ENCODE peak calls at places on chromosome 17, in nine cellular contexts. I is CD4-positive, CD25-positive, alpha-beta regulatory T cell; J is stimulated activated CD4-positive, alpha-beta T cell treated with anti-CD3 and anti-CD28 coated beads, Interleukin-2, amount 100 ng/mL, for 48 hours; K is NCI-H510A; R is SHP77; T is adipocyte; P is activated T-helper 1 cell treated with anti-CD3 and anti-CD28 coated beads, Interleukin-2, amount 50 U/mL, for 16 hours; G is substantia nigra; C is HFFc6. E is an unnamed sample.

GRCh38 chr17:62565817-62566216 is 61.7 kb upstream of the MRC2 start:
- DNase-seq in K (no peak), J (no peak), T (peak; percentile 46), R (no peak), P (no peak), I (no peak), G (no peak), C (peak; percentile 82), E (no peak)

GRCh38 chr17:78595135-78595810 is 18.1 kb upstream of the DNAH17 start:
- DNase-seq in T (no peak), I (no peak), R (no peak), K (no peak), J (no peak), C (no peak), P (no peak), G (no peak), E (no peak)

GRCh38 chr17:79779661-79780365 is 1.9 kb downstream of the CBX2 start:
- DNase-seq in J (no peak), G (no peak), P (no peak), R (no peak), I (no peak), T (no peak), C (no peak), K (no peak), E (peak; percentile 27)

GRCh38 chr17:29176500-29177351 is 3.5 kb downstream of the MYO18A start:
- DNase-seq in K (peak; percentile 74), J (peak; percentile 35), T (peak; percentile 75), R (peak; percentile 27), G (peak; percentile 30), I (peak; percentile 44), P (peak; percentile 32), C (no peak), E (peak; percentile 64)

GRCh38 chr17:34246436-34246835 is 8.6 kb upstream of the CCL2 start:
- DNase-seq in G (no peak), J (no peak), T (no peak), I (no peak), P (no peak), C (no peak), R (no peak), K (no peak), E (no peak)

GRCh38 chr17:6523330-6523729 is 33.0 kb downstream of the PITPNM3 start:
- DNase-seq in P (no peak), C (no peak), G (no peak), R (no peak), K (no peak), J (no peak), T (no peak), I (no peak), E (no peak)

GRCh38 chr17:18963126-18964017 is 11.4 kb downstream of the SLC5A10 start:
- DNase-seq in I (no peak), G (no peak), T (no peak), R (no peak), K (no peak), J (no peak), P (no peak), C (peak; percentile 36), E (no peak)

GRCh38 chr17:2438823-2439222 is 38.0 kb upstream of the MNT start:
- DNase-seq in P (no peak), J (no peak), G (no peak), R (no peak), I (no peak), T (peak; percentile 31), C (no peak), K (no peak), E (no peak)

GRCh38 chr17:27319536-27320221 is 25.8 kb downstream of the WSB1 start:
- DNase-seq in T (peak; percentile 54), G (peak; percentile 77), I (no peak), C (peak; percentile 9), P (no peak), R (peak; percentile 32), K (peak; percentile 41), J (no peak), E (no peak)